ENCODE peak calls at places on chromosomes 7 and 10, in nine cellular contexts. A is NCI-H1105 treated with DMSO at 0.1 percent for 48 hours; T is EL; Z is substantia nigra; N is G401; F is activated CD4-positive, alpha-beta T cell treated with anti-CD3 and anti-CD28 coated beads, Interleukin-2, amount 10 ng/mL, durations not matched to agents 7 days and 5 days; B is D721Med; Y is Calu3; G is HuH-7. U is an unnamed sample.
A peak's percentile ranks its signal among the peaks of the same experiment; 100 is the strongest.

GRCh38 chr10:73910764-73911552 is at the start of gene PLAU:
- DNase-seq in F (peak; percentile 40), G (peak; percentile 56), B (no peak), T (peak; percentile 56), Y (peak; percentile 77), N (peak; percentile 28), A (peak; percentile 20), Z (no peak), U (no peak)

GRCh38 chr7:1231214-1232102 is 1.2 kb upstream of the UNCX start:
- DNase-seq in F (no peak), Y (no peak), N (peak; percentile 83), A (no peak), B (no peak), T (no peak), G (no peak), Z (no peak), U (no peak)

GRCh38 chr7:2261611-2262010 is 19.6 kb downstream of the NUDT1 start:
- DNase-seq in Z (no peak), Y (no peak), B (no peak), N (no peak), T (no peak), A (no peak), F (peak; percentile 20), G (no peak), U (no peak)

GRCh38 chr10:9762966-9763656 is 1254.6 kb upstream of the CELF2 start:
- DNase-seq in G (no peak), B (no peak), A (no peak), Z (no peak), F (no peak), Y (no peak), N (no peak), T (peak; percentile 64), U (no peak)

GRCh38 chr10:128530301-128530700 is 404.1 kb upstream of the MKI67 start:
- DNase-seq in B (no peak), F (no peak), G (peak; percentile 22), Z (no peak), A (peak; percentile 19), T (no peak), Y (no peak), N (peak; percentile 13), U (no peak)

GRCh38 chr10:62244785-62245595 is 23.7 kb downstream of the RTKN2 start:
- DNase-seq in A (peak; percentile 28), F (peak; percentile 78), T (peak; percentile 77), Z (no peak), N (peak; percentile 67), B (no peak), Y (peak; percentile 51), G (no peak), U (no peak)

GRCh38 chr7:5360971-5361370 is 62.7 kb downstream of the TNRC18 start:
- DNase-seq in A (no peak), T (no peak), Y (no peak), Z (no peak), G (no peak), B (no peak), N (no peak), F (no peak), U (no peak)

GRCh38 chr10:95445837-95446347 is 115.3 kb downstream of the SORBS1 start:
- DNase-seq in N (peak; percentile 84), G (peak; percentile 69), F (peak; percentile 54), T (peak; percentile 86), B (peak; percentile 58), A (peak; percentile 43), Z (no peak), Y (peak; percentile 49), U (peak; percentile 31)

GRCh38 chr7:47228386-47229014 is 353.4 kb downstream of the TNS3 start:
- DNase-seq in A (no peak), Z (no peak), T (no peak), G (no peak), N (no peak), Y (peak; percentile 35), F (no peak), B (no peak), U (no peak)

GRCh38 chr7:153529100-153529499 is 523.1 kb upstream of the DPP6 start:
- DNase-seq in N (no peak), A (no peak), G (no peak), Y (no peak), T (no peak), Z (no peak), B (no peak), F (no peak), U (no peak)

GRCh38 chr10:46516660-46517416 is 39.6 kb downstream of the GPRIN2 start:
- DNase-seq in B (no peak), F (no peak), Z (no peak), T (peak; percentile 87), N (no peak), G (no peak), Y (peak; percentile 13), A (no peak), U (no peak)

GRCh38 chr7:35257251-35258124 is 3.6 kb upstream of the TBX20 start:
- DNase-seq in A (peak; percentile 43), T (no peak), Z (no peak), N (no peak), F (no peak), B (no peak), Y (no peak), G (no peak), U (no peak)

GRCh38 chr10:43317422-43317821 is 50.6 kb upstream of the RASGEF1A start:
- DNase-seq in N (no peak), Y (no peak), G (no peak), F (no peak), A (no peak), T (no peak), B (no peak), Z (no peak), U (no peak)

GRCh38 chr7:157684596-157685429 is 348.0 kb downstream of the DNAJB6 start:
- DNase-seq in Z (no peak), F (no peak), T (no peak), N (no peak), A (no peak), G (no peak), Y (no peak), B (no peak), U (peak; percentile 66)

GRCh38 chr10:101001225-101002035 is 1.8 kb downstream of the LZTS2 start:
- DNase-seq in F (no peak), Z (peak; percentile 70), Y (no peak), G (no peak), N (no peak), T (peak; percentile 92), A (no peak), B (no peak), U (peak; percentile 68)

GRCh38 chr7:104943502-104944343 is 70.3 kb upstream of the KMT2E start:
- DNase-seq in A (peak; percentile 85), Y (peak; percentile 74), G (peak; percentile 68), F (peak; percentile 76), B (no peak), N (no peak), Z (no peak), T (no peak), U (peak; percentile 73)

GRCh38 chr10:74056081-74056818 is 58.3 kb downstream of the VCL start:
- DNase-seq in Y (peak; percentile 53), Z (no peak), F (peak; percentile 44), G (no peak), B (no peak), N (no peak), A (no peak), T (peak; percentile 83), U (no peak)

GRCh38 chr7:959271-959670 is 4.8 kb upstream of the ADAP1 start:
- DNase-seq in F (no peak), Z (no peak), G (no peak), N (no peak), A (no peak), Y (no peak), B (no peak), T (no peak), U (peak; percentile 26)

GRCh38 chr7:73812996-73813395 is 17.8 kb upstream of the CLDN4 start:
- DNase-seq in T (no peak), F (no peak), N (no peak), G (no peak), A (no peak), Y (no peak), Z (no peak), B (no peak), U (no peak)

GRCh38 chr10:60114765-60115586 is 208.6 kb upstream of the CCDC6 start:
- DNase-seq in B (no peak), Z (no peak), F (peak; percentile 35), G (peak; percentile 6), Y (peak; percentile 55), T (peak; percentile 53), A (peak; percentile 33), N (peak; percentile 76), U (no peak)

GRCh38 chr7:141975806-141976523 is 2.4 kb upstream of the TAS2R38 start:
- DNase-seq in Z (no peak), T (peak; percentile 66), Y (peak; percentile 90), F (peak; percentile 69), G (peak; percentile 79), A (peak; percentile 78), B (peak; percentile 36), N (peak; percentile 73), U (peak; percentile 77)

GRCh38 chr7:47252706-47253105 is 329.2 kb downstream of the TNS3 start:
- DNase-seq in Y (no peak), T (no peak), N (no peak), F (no peak), Z (no peak), A (no peak), G (no peak), B (no peak), U (no peak)

GRCh38 chr10:28077889-28078288 is 79.0 kb upstream of the ODAD2 start:
- DNase-seq in F (no peak), N (no peak), G (no peak), A (no peak), T (peak; percentile 93), B (no peak), Z (no peak), Y (no peak), U (no peak)

GRCh38 chr10:67618116-67618515 is 77.9 kb downstream of the CTNNA3 start:
- DNase-seq in Z (no peak), A (no peak), G (no peak), B (no peak), F (no peak), T (peak; percentile 82), Y (no peak), N (no peak), U (no peak)

GRCh38 chr10:10854715-10855114 is 163.0 kb upstream of the CELF2 start:
- DNase-seq in N (peak; percentile 18), B (no peak), Z (no peak), T (no peak), G (no peak), F (no peak), A (no peak), Y (no peak), U (no peak)